ENCODE peak calls at places on chromosomes 2 and 18, in seven cellular contexts. Z, V, T, E, M, X and R are unnamed samples.

GRCh38 chr18:58176915-58177717 is 133.1 kb downstream of the NEDD4L start:
- DNase-seq in M (peak; percentile 75), X (peak; percentile 74), V (peak; percentile 81), E (no peak), Z (no peak), T (peak; percentile 93), R (no peak)

GRCh38 chr2:96505231-96505889 is at the start of gene NEURL3:
- DNase-seq in V (peak; percentile 81), Z (no peak), E (no peak), X (peak; percentile 88), M (peak; percentile 28), T (peak; percentile 62), R (no peak)

GRCh38 chr2:127254386-127254981 is 34.4 kb upstream of the CYP27C1 start:
- DNase-seq in T (peak; percentile 73), V (no peak), M (no peak), E (no peak), Z (no peak), X (no peak), R (no peak)

GRCh38 chr18:49052891-49053644 is 102.3 kb upstream of the SMAD7 start:
- DNase-seq in M (peak; percentile 94), E (no peak), V (peak; percentile 37), Z (peak; percentile 53), T (peak; percentile 99), X (no peak), R (peak; percentile 48)

GRCh38 chr2:10830641-10831386 is 18.2 kb upstream of the PDIA6 start:
- DNase-seq in X (no peak), V (no peak), M (no peak), E (no peak), T (no peak), Z (no peak), R (no peak)

GRCh38 chr2:114550895-114551793 is 108.7 kb downstream of the DPP10 start:
- DNase-seq in Z (peak; percentile 18), T (peak; percentile 22), E (peak; percentile 56), V (peak; percentile 35), M (peak; percentile 7), X (peak; percentile 20), R (peak; percentile 45)

GRCh38 chr2:50782543-50782942 is 249.4 kb downstream of the NRXN1 start:
- DNase-seq in V (no peak), E (no peak), X (no peak), M (no peak), Z (no peak), T (peak; percentile 80), R (no peak)

GRCh38 chr18:48706630-48707206 is 167.9 kb downstream of the CTIF start:
- DNase-seq in X (no peak), M (no peak), Z (no peak), V (no peak), E (no peak), T (no peak), R (no peak)

GRCh38 chr2:73069041-73069854 is 2.3 kb downstream of the SFXN5 start:
- DNase-seq in V (no peak), E (no peak), T (peak; percentile 48), M (no peak), Z (no peak), X (no peak), R (no peak)

GRCh38 chr2:229714736-229715541 is 584 bp upstream of the DNER start:
- DNase-seq in T (peak; percentile 72), V (peak; percentile 56), X (no peak), M (no peak), Z (peak; percentile 34), E (peak; percentile 87), R (peak; percentile 44)

GRCh38 chr18:37669991-37670534 is 104.5 kb upstream of the CELF4 start:
- DNase-seq in V (no peak), E (peak; percentile 19), X (no peak), M (no peak), T (no peak), Z (no peak), R (no peak)

GRCh38 chr2:6973895-6974545 is 56.8 kb downstream of the RNF144A start:
- DNase-seq in T (peak; percentile 63), E (no peak), M (no peak), X (no peak), V (peak; percentile 52), Z (no peak), R (no peak)

GRCh38 chr2:178280261-178280852 is 86.0 kb downstream of the OSBPL6 start:
- DNase-seq in X (no peak), Z (peak; percentile 36), M (no peak), E (no peak), T (peak; percentile 45), V (peak; percentile 41), R (peak; percentile 63)

GRCh38 chr2:146982393-146982846 is 862.4 kb upstream of the ACVR2A start:
- DNase-seq in X (peak; percentile 47), M (peak; percentile 59), E (no peak), T (peak; percentile 94), Z (no peak), V (peak; percentile 94), R (no peak)

GRCh38 chr2:229230911-229231310 is 40.2 kb downstream of the PID1 start:
- DNase-seq in T (no peak), M (no peak), Z (no peak), X (no peak), E (no peak), V (no peak), R (no peak)

GRCh38 chr2:69893684-69894481 is at the start of gene SNRNP27:
- DNase-seq in Z (peak; percentile 81), E (peak; percentile 75), V (peak; percentile 71), M (peak; percentile 32), T (peak; percentile 77), X (no peak), R (peak; percentile 87)

GRCh38 chr2:139836769-139837168 is 1056.6 kb upstream of the NXPH2 start:
- DNase-seq in T (no peak), V (no peak), M (no peak), X (no peak), E (no peak), Z (no peak), R (no peak)

GRCh38 chr2:47056374-47056773 is 98.7 kb downstream of the STPG4 start:
- DNase-seq in Z (no peak), M (peak; percentile 86), E (no peak), T (peak; percentile 73), V (no peak), X (no peak), R (no peak)

GRCh38 chr2:45300026-45300750 is 290.9 kb upstream of the SIX2 start:
- DNase-seq in M (no peak), X (no peak), E (no peak), T (no peak), Z (no peak), V (no peak), R (no peak)

GRCh38 chr2:64722645-64723044 is 68.9 kb upstream of the SERTAD2 start:
- DNase-seq in V (no peak), M (no peak), X (no peak), Z (no peak), T (no peak), E (no peak), R (no peak)

GRCh38 chr2:204027105-204027504 is 90.5 kb downstream of the ICOS start:
- DNase-seq in V (peak; percentile 74), E (no peak), Z (peak; percentile 4), T (peak; percentile 55), M (no peak), X (no peak), R (peak; percentile 55)

GRCh38 chr2:120456867-120457266 is 110.9 kb downstream of the INHBB start:
- DNase-seq in X (no peak), T (no peak), M (no peak), E (no peak), V (no peak), Z (no peak), R (no peak)

GRCh38 chr2:10864888-10865551 is 46.7 kb upstream of the KCNF1 start:
- DNase-seq in X (no peak), M (no peak), T (no peak), V (no peak), E (no peak), Z (peak; percentile 39), R (peak; percentile 43)

GRCh38 chr2:232058063-232058877 is 96.8 kb downstream of the DIS3L2 start:
- DNase-seq in X (no peak), E (no peak), Z (no peak), T (no peak), V (no peak), M (no peak), R (peak; percentile 5)

DNA sequence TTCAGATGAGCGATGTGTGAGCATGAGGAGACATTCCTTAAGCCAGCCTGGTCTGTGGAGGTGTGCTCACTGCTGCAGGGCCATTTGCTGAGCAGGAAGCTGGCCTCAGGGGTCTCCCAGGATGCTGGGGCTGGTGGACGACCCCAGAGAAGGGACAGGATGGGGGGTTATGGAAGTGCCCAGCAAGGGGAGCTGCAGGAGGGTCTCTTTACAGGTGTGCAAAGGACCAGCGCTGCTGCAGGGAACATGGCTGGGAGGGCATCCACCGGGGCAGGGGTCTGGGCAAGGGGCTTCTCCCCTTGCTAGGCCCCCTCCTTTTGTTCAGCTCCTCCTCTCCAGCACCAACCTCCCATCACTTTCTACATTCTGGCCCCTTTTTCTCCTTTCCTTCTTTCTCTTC is 185.2 kb downstream of the GBX2 start:
- DNase-seq in V (no peak), T (no peak), E (no peak), M (no peak), Z (no peak), X (no peak), R (no peak)
- TF ChIP-seq CTCF in V (no peak), T (no peak), E (no peak), M (no peak), Z (no peak), X (no peak), R (no peak)

DNA sequence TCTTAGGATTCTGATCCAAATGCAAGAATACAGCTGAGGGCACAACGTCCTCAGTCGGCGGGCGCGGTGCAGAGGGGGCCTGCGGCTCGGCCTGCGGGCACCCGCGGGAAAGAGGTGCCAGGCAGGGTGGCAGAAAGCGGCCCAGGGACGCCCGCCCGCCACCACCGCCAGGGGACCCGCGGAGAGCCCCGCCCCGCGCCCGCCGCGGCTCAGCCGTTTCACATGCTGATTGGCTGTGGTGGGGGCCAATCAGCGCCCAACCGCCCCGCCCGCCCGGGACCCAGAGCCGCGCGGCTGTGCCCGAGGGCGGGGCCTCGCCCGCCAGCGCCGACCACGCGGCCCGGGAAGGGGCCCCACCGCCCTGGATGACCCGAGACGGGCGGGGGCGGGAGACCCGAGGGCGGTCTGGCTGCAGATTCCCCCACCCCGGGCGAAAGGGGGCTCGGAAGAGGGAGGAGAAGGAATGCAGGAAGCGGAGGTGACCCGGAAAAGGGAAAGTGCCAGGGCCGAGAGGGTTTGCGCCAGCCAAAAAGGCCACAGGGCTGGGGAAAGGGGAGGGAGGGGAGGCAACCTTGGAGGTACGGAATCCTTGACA is 8.0 kb downstream of the IRS1 start:
- DNase-seq in T (peak; percentile 83), M (no peak), V (peak; percentile 82), E (peak; percentile 92), Z (peak; percentile 97), X (no peak), R (peak; percentile 92)
- TF ChIP-seq CTCF in T (peak; percentile 27), M (peak; percentile 26), V (peak; percentile 31), E (no peak), Z (peak; percentile 67), X (peak; percentile 34), R (peak; percentile 47)

DNA sequence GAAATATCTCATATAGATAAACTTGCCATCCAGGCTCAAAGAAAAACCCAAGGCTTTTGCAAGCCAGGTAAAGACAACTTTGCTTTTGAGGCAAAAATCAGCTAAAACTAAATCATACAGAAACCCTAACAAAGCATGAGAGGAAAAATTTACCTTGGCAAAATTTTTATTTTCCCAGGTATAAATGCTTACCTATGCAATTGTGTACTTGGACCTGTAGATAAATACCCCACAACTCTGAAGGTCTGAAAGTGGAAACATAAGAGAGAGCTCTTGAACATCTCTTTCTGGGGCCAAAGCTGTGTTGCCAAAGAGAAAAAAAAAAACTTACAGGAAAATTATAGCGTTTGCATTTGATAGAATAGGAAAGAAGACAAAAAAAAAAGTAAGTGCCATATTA is 14.6 kb upstream of the CSRNP3 start:
- DNase-seq in V (no peak), Z (no peak), M (no peak), T (no peak), E (no peak), X (no peak), R (no peak)
- TF ChIP-seq CTCF in V (no peak), Z (no peak), M (no peak), T (no peak), E (no peak), X (no peak), R (no peak)

GRCh38 chr2:218892693-218893348 is 12.2 kb downstream of the WNT10A start:
- DNase-seq in M (no peak), T (peak; percentile 55), V (peak; percentile 53), X (no peak), E (peak; percentile 72), Z (peak; percentile 96), R (peak; percentile 88)
- TF ChIP-seq CTCF in M (peak; percentile 36), T (peak; percentile 9), V (peak; percentile 60), X (peak; percentile 50), E (no peak), Z (peak; percentile 66), R (peak; percentile 52)